ENCODE peak calls at places on chromosomes 7 and 10, in seven cellular contexts. One of them, this sample, is unnamed. For H3K27me3, the result is how much of the 10 kb centered on the place peaks cover.

GRCh38 chr10:7634142-7634894 is 32.4 kb downstream of the ITIH5 start:
- DNase-seq in DND-41: no peak
- DNase-seq in upper lobe of right lung: no peak
- DNase-seq in HCT116: no peak
- DNase-seq in upper lobe of left lung: no peak
- DNase-seq in aorta: no peak
- DNase-seq in CD4-positive, CD25-positive, alpha-beta regulatory T cell: no peak
- DNase-seq in this sample: no peak

GRCh38 chr7:80772347-80773101 is 134.1 kb downstream of the CD36 start:
- DNase-seq in upper lobe of left lung: no peak
- DNase-seq in CD4-positive, CD25-positive, alpha-beta regulatory T cell: no peak
- DNase-seq in upper lobe of right lung: no peak
- DNase-seq in DND-41: no peak
- DNase-seq in HCT116: no peak
- DNase-seq in aorta: no peak
- DNase-seq in this sample: no peak

GRCh38 chr10:60456053-60456452 is 66.4 kb upstream of the ANK3 start:
- DNase-seq in upper lobe of left lung: no peak
- DNase-seq in DND-41: no peak
- DNase-seq in upper lobe of right lung: no peak
- DNase-seq in CD4-positive, CD25-positive, alpha-beta regulatory T cell: no peak
- DNase-seq in aorta: no peak
- DNase-seq in HCT116: no peak
- DNase-seq in this sample: no peak

GRCh38 chr7:12722720-12723241 is 35.3 kb downstream of the ARL4A start:
- DNase-seq in DND-41: no peak
- DNase-seq in upper lobe of right lung: no peak
- DNase-seq in upper lobe of left lung: no peak
- DNase-seq in aorta: no peak
- DNase-seq in CD4-positive, CD25-positive, alpha-beta regulatory T cell: no peak
- DNase-seq in HCT116: no peak
- DNase-seq in this sample: no peak

GRCh38 chr10:106467506-106467905 is 697.0 kb downstream of the SORCS1 start:
- DNase-seq in HCT116: no peak
- DNase-seq in upper lobe of right lung: no peak
- DNase-seq in CD4-positive, CD25-positive, alpha-beta regulatory T cell: no peak
- DNase-seq in aorta: no peak
- DNase-seq in DND-41: no peak
- DNase-seq in upper lobe of left lung: no peak
- DNase-seq in this sample: no peak

GRCh38 chr7:105641236-105641810 is 60.0 kb upstream of the EFCAB10 start:
- DNase-seq in aorta: no peak
- DNase-seq in HCT116: no peak
- DNase-seq in upper lobe of right lung: peak
- DNase-seq in CD4-positive, CD25-positive, alpha-beta regulatory T cell: no peak
- DNase-seq in upper lobe of left lung: no peak
- DNase-seq in DND-41: no peak
- DNase-seq in this sample: no peak

GRCh38 chr10:12717981-12718707 is 283.4 kb downstream of the CCDC3 start:
- DNase-seq in upper lobe of left lung: no peak
- DNase-seq in upper lobe of right lung: no peak
- DNase-seq in HCT116: no peak
- DNase-seq in DND-41: no peak
- DNase-seq in aorta: no peak
- DNase-seq in CD4-positive, CD25-positive, alpha-beta regulatory T cell: no peak
- DNase-seq in this sample: no peak

GRCh38 chr7:66167773-66168367 is 37.3 kb upstream of the TPST1 start:
- DNase-seq in upper lobe of right lung: no peak
- DNase-seq in HCT116: no peak
- DNase-seq in upper lobe of left lung: no peak
- DNase-seq in DND-41: no peak
- DNase-seq in CD4-positive, CD25-positive, alpha-beta regulatory T cell: no peak
- DNase-seq in aorta: no peak
- DNase-seq in this sample: no peak

GRCh38 chr7:12389089-12389700 is 14.5 kb downstream of the VWDE start:
- DNase-seq in DND-41: peak
- DNase-seq in CD4-positive, CD25-positive, alpha-beta regulatory T cell: peak
- DNase-seq in upper lobe of right lung: no peak
- DNase-seq in aorta: no peak
- DNase-seq in HCT116: peak
- DNase-seq in upper lobe of left lung: no peak
- DNase-seq in this sample: no peak

GRCh38 chr10:70660722-70661121 is 11.6 kb upstream of the ADAMTS14 start:
- DNase-seq in CD4-positive, CD25-positive, alpha-beta regulatory T cell: no peak
- DNase-seq in upper lobe of right lung: no peak
- DNase-seq in upper lobe of left lung: peak
- DNase-seq in HCT116: no peak
- DNase-seq in DND-41: no peak
- DNase-seq in aorta: no peak
- DNase-seq in this sample: no peak

DNA sequence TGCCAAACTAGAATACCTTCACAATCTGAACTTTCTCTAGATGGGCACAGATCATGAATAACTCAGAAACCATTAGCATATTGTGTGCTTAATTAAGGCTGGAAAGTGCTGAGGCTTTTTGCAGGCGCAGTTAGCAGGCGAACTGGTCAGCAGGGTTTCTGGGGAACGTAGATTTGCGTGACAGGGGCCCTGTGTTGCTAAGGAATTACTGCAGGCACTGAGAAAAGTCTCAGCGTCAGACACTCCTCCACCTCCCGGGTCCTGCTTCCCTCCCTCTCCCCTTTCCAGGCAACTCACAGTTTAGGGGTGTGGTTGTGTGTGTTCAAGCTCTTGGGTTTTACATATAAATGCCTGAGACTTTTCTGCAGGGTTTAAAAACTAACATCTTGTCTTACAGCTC is 2.2 kb downstream of the MAP3K8 start:
- DNase-seq in DND-41: no peak
- DNase-seq in HCT116: no peak
- DNase-seq in aorta: peak
- DNase-seq in CD4-positive, CD25-positive, alpha-beta regulatory T cell: no peak
- DNase-seq in upper lobe of left lung: peak
- DNase-seq in upper lobe of right lung: no peak
- DNase-seq in this sample: no peak
- H3K4me3 ChIP-seq in DND-41: no peak
- H3K4me3 ChIP-seq in HCT116: no peak
- H3K4me3 ChIP-seq in aorta: peak
- H3K4me3 ChIP-seq in CD4-positive, CD25-positive, alpha-beta regulatory T cell: peak
- H3K4me3 ChIP-seq in upper lobe of left lung: peak
- H3K4me3 ChIP-seq in upper lobe of right lung: peak
- H3K4me3 ChIP-seq in this sample: no peak

DNA sequence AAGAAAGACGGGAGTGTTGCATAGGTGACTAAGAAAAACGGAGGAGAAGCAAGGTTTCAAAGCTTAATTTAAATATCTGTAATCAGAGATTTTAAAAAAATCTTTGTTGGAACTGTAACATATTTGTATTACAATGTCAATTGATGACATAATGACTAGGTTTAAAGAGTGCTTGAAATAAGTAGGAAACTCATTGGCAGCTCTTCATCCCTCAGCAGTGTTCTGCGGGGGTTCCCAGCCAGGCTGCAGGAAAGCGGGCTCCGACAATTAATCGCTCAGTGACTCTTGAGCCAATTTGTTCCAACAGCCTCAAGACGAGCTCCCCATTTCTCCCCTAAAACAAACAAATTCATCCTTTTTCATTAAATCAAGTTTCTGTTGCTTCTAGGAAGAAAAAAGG is 22.6 kb downstream of the CPXM2 start:
- DNase-seq in upper lobe of right lung: no peak
- DNase-seq in CD4-positive, CD25-positive, alpha-beta regulatory T cell: no peak
- DNase-seq in aorta: no peak
- DNase-seq in DND-41: no peak
- DNase-seq in HCT116: no peak
- DNase-seq in upper lobe of left lung: no peak
- DNase-seq in this sample: no peak
- H3K27ac ChIP-seq in upper lobe of right lung: no peak
- H3K27ac ChIP-seq in CD4-positive, CD25-positive, alpha-beta regulatory T cell: no peak
- H3K27ac ChIP-seq in aorta: no peak
- H3K27ac ChIP-seq in DND-41: no peak
- H3K27ac ChIP-seq in HCT116: no peak
- H3K27ac ChIP-seq in upper lobe of left lung: no peak
- H3K27ac ChIP-seq in this sample: no peak

GRCh38 chr10:97771055-97771811 is 566 bp downstream of the SFRP5 start:
- DNase-seq in CD4-positive, CD25-positive, alpha-beta regulatory T cell: no peak
- DNase-seq in upper lobe of left lung: no peak
- DNase-seq in DND-41: no peak
- DNase-seq in HCT116: no peak
- DNase-seq in aorta: no peak
- DNase-seq in upper lobe of right lung: no peak
- DNase-seq in this sample: no peak

GRCh38 chr10:97771913-97772823 is at the start of gene SFRP5:
- DNase-seq in CD4-positive, CD25-positive, alpha-beta regulatory T cell: no peak
- DNase-seq in upper lobe of right lung: no peak
- DNase-seq in DND-41: no peak
- DNase-seq in upper lobe of left lung: no peak
- DNase-seq in aorta: no peak
- DNase-seq in HCT116: no peak
- DNase-seq in this sample: no peak

GRCh38 chr10:97774811-97775294 is 3.1 kb upstream of the SFRP5 start:
- DNase-seq in upper lobe of left lung: peak
- DNase-seq in upper lobe of right lung: no peak
- DNase-seq in CD4-positive, CD25-positive, alpha-beta regulatory T cell: no peak
- DNase-seq in aorta: no peak
- DNase-seq in DND-41: no peak
- DNase-seq in HCT116: no peak
- DNase-seq in this sample: no peak

GRCh38 chr10:97770265-97770664 is 1.5 kb downstream of the SFRP5 start:
- DNase-seq in DND-41: no peak
- DNase-seq in HCT116: no peak
- DNase-seq in upper lobe of left lung: no peak
- DNase-seq in CD4-positive, CD25-positive, alpha-beta regulatory T cell: no peak
- DNase-seq in upper lobe of right lung: no peak
- DNase-seq in aorta: no peak
- DNase-seq in this sample: no peak

DNA sequence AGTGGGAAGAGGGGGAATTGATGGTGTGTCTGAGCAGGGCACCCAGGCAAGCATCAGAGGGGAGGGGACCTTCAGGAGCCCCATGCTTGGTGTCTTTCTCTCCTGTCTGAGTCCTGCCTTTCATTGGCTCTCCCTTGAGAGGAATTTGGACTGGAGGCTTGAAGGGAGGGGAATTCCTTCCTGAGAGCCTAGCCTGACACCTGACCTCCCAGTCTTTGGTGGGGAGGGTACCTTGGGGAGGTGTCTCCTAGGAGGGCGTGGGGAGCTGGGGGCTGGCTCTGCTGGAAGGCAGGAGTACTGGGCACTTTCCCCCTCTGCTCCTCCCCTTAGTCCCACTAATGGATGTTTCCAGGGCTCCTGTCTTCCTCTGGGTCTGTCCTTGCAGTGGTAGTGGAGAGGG is 1.3 kb upstream of the SFRP5 start:
- DNase-seq in aorta: no peak
- DNase-seq in HCT116: no peak
- DNase-seq in DND-41: no peak
- DNase-seq in CD4-positive, CD25-positive, alpha-beta regulatory T cell: no peak
- DNase-seq in upper lobe of left lung: no peak
- DNase-seq in upper lobe of right lung: no peak
- DNase-seq in this sample: no peak
- H3K27me3 ChIP-seq in aorta: under half
- H3K27me3 ChIP-seq in HCT116: under half
- H3K27me3 ChIP-seq in DND-41: under half
- H3K27me3 ChIP-seq in CD4-positive, CD25-positive, alpha-beta regulatory T cell: under half
- H3K27me3 ChIP-seq in upper lobe of left lung: under half
- H3K27me3 ChIP-seq in upper lobe of right lung: under half
- H3K27me3 ChIP-seq in this sample: under half

GRCh38 chr10:44879531-44879899 is 31.6 kb upstream of the TMEM72 start:
- DNase-seq in DND-41: no peak
- DNase-seq in CD4-positive, CD25-positive, alpha-beta regulatory T cell: no peak
- DNase-seq in aorta: no peak
- DNase-seq in upper lobe of right lung: no peak
- DNase-seq in HCT116: no peak
- DNase-seq in upper lobe of left lung: no peak
- DNase-seq in this sample: no peak
- H3K4me3 ChIP-seq in DND-41: no peak
- H3K4me3 ChIP-seq in CD4-positive, CD25-positive, alpha-beta regulatory T cell: no peak
- H3K4me3 ChIP-seq in aorta: no peak
- H3K4me3 ChIP-seq in upper lobe of right lung: peak
- H3K4me3 ChIP-seq in HCT116: no peak
- H3K4me3 ChIP-seq in upper lobe of left lung: peak
- H3K4me3 ChIP-seq in this sample: no peak

DNA sequence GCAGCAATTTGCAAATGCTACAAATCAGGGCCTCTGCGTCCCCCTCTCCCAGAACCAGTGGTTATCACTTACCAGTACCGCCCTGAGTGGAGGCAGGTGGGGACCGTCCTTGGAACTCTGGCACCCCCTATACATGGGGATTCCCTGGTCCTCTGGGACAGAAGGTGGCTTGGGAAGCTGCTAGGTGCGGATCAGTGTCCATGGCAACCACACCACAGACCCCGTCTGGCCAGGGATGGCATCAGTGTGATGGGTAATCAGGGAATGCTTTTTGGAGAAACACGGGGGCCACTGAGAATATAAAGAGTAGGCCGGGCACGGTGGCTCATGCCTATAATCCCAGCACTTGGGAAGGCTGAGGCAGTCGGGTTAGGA is 93.3 kb downstream of the RGS10 start:
- DNase-seq in upper lobe of right lung: no peak
- DNase-seq in CD4-positive, CD25-positive, alpha-beta regulatory T cell: no peak
- DNase-seq in upper lobe of left lung: no peak
- DNase-seq in HCT116: no peak
- DNase-seq in aorta: no peak
- DNase-seq in DND-41: no peak
- DNase-seq in this sample: no peak
- H3K27ac ChIP-seq in upper lobe of right lung: no peak
- H3K27ac ChIP-seq in CD4-positive, CD25-positive, alpha-beta regulatory T cell: no peak
- H3K27ac ChIP-seq in upper lobe of left lung: peak
- H3K27ac ChIP-seq in HCT116: no peak
- H3K27ac ChIP-seq in aorta: no peak
- H3K27ac ChIP-seq in DND-41: no peak
- H3K27ac ChIP-seq in this sample: no peak

GRCh38 chr10:37872283-37872682 is 14.9 kb upstream of the ZNF248 start:
- DNase-seq in HCT116: no peak
- DNase-seq in aorta: no peak
- DNase-seq in upper lobe of right lung: no peak
- DNase-seq in upper lobe of left lung: no peak
- DNase-seq in CD4-positive, CD25-positive, alpha-beta regulatory T cell: no peak
- DNase-seq in DND-41: no peak
- DNase-seq in this sample: no peak

GRCh38 chr10:37871568-37872251 is 14.3 kb upstream of the ZNF248 start:
- DNase-seq in aorta: no peak
- DNase-seq in upper lobe of right lung: no peak
- DNase-seq in CD4-positive, CD25-positive, alpha-beta regulatory T cell: no peak
- DNase-seq in DND-41: no peak
- DNase-seq in upper lobe of left lung: no peak
- DNase-seq in HCT116: no peak
- DNase-seq in this sample: no peak

GRCh38 chr10:37871143-37871542 is 13.7 kb upstream of the ZNF248 start:
- DNase-seq in upper lobe of right lung: no peak
- DNase-seq in aorta: no peak
- DNase-seq in HCT116: no peak
- DNase-seq in CD4-positive, CD25-positive, alpha-beta regulatory T cell: no peak
- DNase-seq in DND-41: no peak
- DNase-seq in upper lobe of left lung: no peak
- DNase-seq in this sample: no peak

GRCh38 chr10:37872955-37873354 is 15.5 kb upstream of the ZNF248 start:
- DNase-seq in HCT116: no peak
- DNase-seq in aorta: no peak
- DNase-seq in DND-41: no peak
- DNase-seq in CD4-positive, CD25-positive, alpha-beta regulatory T cell: no peak
- DNase-seq in upper lobe of left lung: no peak
- DNase-seq in upper lobe of right lung: no peak
- DNase-seq in this sample: no peak
- H3K27me3 ChIP-seq in HCT116: under half
- H3K27me3 ChIP-seq in aorta: under half
- H3K27me3 ChIP-seq in DND-41: under half
- H3K27me3 ChIP-seq in CD4-positive, CD25-positive, alpha-beta regulatory T cell: under half
- H3K27me3 ChIP-seq in upper lobe of left lung: under half
- H3K27me3 ChIP-seq in upper lobe of right lung: under half
- H3K27me3 ChIP-seq in this sample: under half